ENCODE peak calls at places on chromosomes 2 and 18, in seven cellular contexts. T, I, Q, W, M, L and H are unnamed samples.

GRCh38 chr2:3662239-3662638 is 4.2 kb downstream of the ALLC start:
- DNase-seq in T (peak; percentile 22), L (peak; percentile 62), W (no peak), Q (peak; percentile 28), M (no peak), I (no peak), H (no peak)

GRCh38 chr2:134405641-134406081 is 151.8 kb downstream of the MGAT5 start:
- DNase-seq in T (peak; percentile 65), I (no peak), M (no peak), Q (peak; percentile 61), W (no peak), L (no peak), H (peak; percentile 58)

GRCh38 chr2:119086327-119086726 is 72.2 kb downstream of the C1QL2 start:
- DNase-seq in M (no peak), T (no peak), I (no peak), Q (no peak), L (no peak), W (no peak), H (no peak)

GRCh38 chr2:240249423-240250149 is 109.1 kb upstream of the OTOS start:
- DNase-seq in M (no peak), L (no peak), W (peak; percentile 47), I (no peak), T (no peak), Q (no peak), H (no peak)

GRCh38 chr2:47652041-47652713 is 130.8 kb upstream of the MSH6 start:
- DNase-seq in L (no peak), T (no peak), W (no peak), I (no peak), Q (no peak), M (no peak), H (no peak)

GRCh38 chr2:123808243-123808642 is 216.8 kb upstream of the CNTNAP5 start:
- DNase-seq in Q (peak; percentile 10), L (no peak), T (no peak), M (no peak), W (no peak), I (no peak), H (no peak)

GRCh38 chr2:226118471-226119429 is 680.9 kb downstream of the IRS1 start:
- DNase-seq in Q (peak; percentile 94), T (peak; percentile 95), L (no peak), I (no peak), M (peak; percentile 81), W (no peak), H (peak; percentile 85)

GRCh38 chr18:1047406-1047805 is 142.7 kb downstream of the ADCYAP1 start:
- DNase-seq in I (no peak), M (no peak), T (no peak), L (no peak), W (no peak), Q (no peak), H (no peak)

GRCh38 chr2:23803275-23803964 is 123.5 kb downstream of the ATAD2B start:
- DNase-seq in T (peak; percentile 77), L (no peak), W (no peak), I (no peak), M (no peak), Q (peak; percentile 83), H (peak; percentile 63)

GRCh38 chr2:9782197-9782719 is 61.0 kb upstream of the TAF1B start:
- DNase-seq in M (no peak), I (no peak), W (no peak), L (peak; percentile 85), Q (peak; percentile 75), T (no peak), H (no peak)

GRCh38 chr18:13412017-13412416 is 193.5 kb downstream of the LDLRAD4 start:
- DNase-seq in M (no peak), W (no peak), Q (no peak), T (no peak), L (no peak), I (no peak), H (no peak)

DNA sequence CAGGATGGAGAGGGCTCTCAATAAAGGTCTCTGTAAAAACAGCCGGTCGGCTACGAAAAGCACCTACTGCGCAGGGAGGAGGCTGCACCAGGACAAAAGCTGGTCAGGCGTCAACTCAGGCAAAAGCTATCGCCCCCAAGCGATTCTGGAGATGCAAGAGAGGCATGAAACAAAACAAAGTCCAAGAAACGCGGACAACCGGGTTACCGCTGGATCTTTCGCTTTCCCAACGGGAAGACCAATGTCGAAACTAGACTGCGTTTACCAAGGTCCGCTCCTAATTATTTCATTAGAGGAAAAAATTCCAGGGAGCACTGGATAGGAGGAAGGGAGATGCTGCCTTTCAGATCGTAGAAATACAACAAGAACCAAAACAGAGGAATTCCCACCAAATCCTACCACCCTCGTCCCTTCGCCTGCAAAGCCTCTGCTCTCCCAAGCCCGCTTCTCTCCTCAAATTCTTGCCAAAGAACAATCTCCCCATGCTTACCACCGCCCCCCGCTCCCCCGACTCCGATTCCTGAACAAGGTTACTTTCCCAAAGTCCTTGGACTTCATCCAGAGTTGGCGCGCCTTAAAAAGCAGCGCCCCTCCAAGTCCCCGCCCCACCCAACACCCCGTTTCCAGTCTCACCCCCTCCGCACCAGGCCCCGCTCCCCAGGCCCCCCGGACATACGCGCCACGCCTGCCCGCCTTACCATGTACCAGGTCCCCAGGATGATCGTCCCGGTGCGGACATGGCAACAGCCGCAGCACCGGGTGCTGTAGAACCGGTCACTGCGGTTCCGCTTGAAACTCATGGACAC is 513 bp downstream of the LAPTM4A start:
- DNase-seq in L (peak; percentile 75), T (peak; percentile 82), M (peak; percentile 36), I (peak; percentile 40), W (peak; percentile 38), Q (peak; percentile 69), H (peak; percentile 71)
- TF ChIP-seq CTCF in L (no peak), T (peak; percentile 20), M (no peak), I (no peak), W (no peak), Q (no peak), H (peak; percentile 27)

GRCh38 chr18:34042423-34043146 is 182.1 kb downstream of the NOL4 start:
- DNase-seq in T (no peak), M (no peak), I (no peak), Q (no peak), L (no peak), W (no peak), H (no peak)

DNA sequence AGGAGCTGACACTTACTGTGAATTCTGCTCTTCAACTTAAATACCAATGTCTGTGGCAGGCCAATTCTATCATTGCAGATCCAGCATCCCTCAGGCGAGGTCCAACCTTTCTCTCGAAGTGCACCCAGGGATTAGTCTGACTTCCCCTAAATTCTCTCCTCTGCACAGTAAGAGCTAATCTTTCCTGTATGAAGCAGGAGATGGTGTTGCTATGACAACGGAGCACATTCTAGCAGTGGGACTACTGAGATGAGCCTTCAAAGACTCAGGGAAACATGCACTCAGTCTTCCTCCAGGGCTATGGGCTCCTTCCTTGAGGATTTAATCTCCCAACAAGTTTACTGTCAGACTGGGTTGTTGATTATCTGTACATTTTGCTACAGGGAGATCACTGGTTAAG is 176.3 kb downstream of the NOL4 start:
- DNase-seq in L (no peak), I (no peak), Q (no peak), T (no peak), M (no peak), W (no peak), H (no peak)
- TF ChIP-seq CTCF in L (no peak), I (no peak), Q (no peak), T (no peak), M (no peak), W (no peak), H (no peak)

DNA sequence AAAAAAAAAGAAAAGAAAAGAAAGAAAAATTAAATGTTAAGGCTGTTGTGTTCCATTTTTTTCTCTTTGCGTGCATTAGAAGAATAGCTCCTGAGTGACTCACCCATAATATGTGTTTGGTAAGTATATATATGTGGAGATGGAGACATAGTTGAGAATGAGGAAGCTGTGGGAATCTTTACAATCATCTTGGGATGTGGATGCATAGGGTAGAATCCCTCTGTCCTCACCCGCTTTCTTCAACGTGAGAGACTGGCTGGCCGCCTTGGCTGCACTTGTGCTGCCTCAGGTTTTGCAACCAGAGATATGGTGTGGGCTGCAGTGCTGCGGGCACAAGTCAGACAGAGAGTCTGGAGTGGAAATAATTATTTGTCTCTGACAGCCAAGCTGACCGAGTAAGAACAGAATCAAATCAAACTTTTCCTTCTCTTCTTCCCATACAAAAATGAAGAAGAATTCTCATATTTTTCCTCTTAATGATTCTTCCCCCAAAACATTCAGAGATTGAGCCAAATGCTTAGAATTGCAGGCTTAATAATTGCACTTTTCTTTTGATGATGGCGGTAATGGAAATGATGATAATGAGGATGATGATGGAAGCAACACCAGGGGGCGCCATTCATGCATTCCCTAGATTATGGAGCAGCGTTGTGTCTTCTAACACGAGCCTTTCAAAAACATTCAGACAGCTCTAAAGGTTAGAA is 48.5 kb downstream of the SERPINB7 start:
- DNase-seq in I (no peak), L (peak; percentile 56), T (peak; percentile 16), Q (peak; percentile 36), W (peak; percentile 9), M (peak; percentile 28), H (peak; percentile 62)
- TF ChIP-seq CTCF in I (peak; percentile 66), L (peak; percentile 29), T (peak; percentile 25), Q (peak; percentile 33), W (peak; percentile 59), M (peak; percentile 14), H (peak; percentile 79)

GRCh38 chr2:114729025-114729424 is 286.6 kb downstream of the DPP10 start:
- DNase-seq in L (no peak), W (no peak), T (no peak), Q (peak; percentile 13), M (no peak), I (no peak), H (no peak)
- TF ChIP-seq CTCF in L (no peak), W (peak; percentile 55), T (no peak), Q (peak; percentile 14), M (no peak), I (no peak), H (no peak)

DNA sequence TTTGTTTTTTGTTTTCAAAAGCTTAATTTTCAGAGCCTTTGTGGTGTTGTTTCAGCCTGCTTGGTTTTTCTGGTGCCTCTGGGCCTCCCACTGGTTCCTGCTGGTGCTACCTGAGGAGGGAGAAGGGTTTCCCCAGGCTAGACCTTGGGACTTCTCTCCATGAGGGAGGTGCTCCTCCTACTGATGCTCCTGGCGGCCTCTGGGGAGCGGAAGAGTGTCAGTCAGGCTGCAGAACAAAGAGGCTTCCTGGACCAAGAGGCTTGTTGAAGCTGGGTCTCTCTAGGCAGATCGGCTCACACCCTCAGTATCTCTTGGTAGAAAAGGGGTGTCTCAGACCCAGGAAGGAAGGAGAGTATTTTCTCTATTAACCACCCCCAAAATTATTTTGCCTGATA is 32.2 kb downstream of the RFX8 start:
- DNase-seq in T (no peak), W (no peak), Q (peak; percentile 20), I (no peak), M (no peak), L (no peak), H (peak; percentile 14)
- TF ChIP-seq CTCF in T (no peak), W (no peak), Q (no peak), I (no peak), M (no peak), L (no peak), H (peak; percentile 10)

DNA sequence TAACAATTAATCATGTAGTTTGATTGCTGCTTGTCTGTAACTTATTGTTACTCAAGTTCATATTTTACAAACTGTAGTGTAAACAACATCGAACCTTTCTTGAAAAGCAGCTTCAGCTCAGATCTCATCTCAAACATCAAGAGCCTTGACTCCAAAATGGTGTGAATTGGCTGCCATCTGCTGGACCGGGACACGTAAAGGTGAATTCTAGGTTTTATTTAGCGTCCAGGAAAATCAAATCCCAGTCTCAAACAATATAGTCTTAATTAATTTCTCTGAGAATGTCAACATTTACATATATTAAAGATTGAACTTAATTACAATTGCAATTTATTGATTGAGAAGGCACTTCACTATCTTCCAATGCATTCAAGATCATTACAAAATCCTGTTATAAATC is 453.0 kb downstream of the GALR1 start:
- DNase-seq in I (peak; percentile 63), W (peak; percentile 16), M (peak; percentile 54), T (peak; percentile 3), L (no peak), Q (peak; percentile 44), H (no peak)
- TF ChIP-seq CTCF in I (no peak), W (peak; percentile 57), M (no peak), T (no peak), L (peak; percentile 19), Q (peak; percentile 57), H (no peak)